ENCODE peak calls at places on chromosomes 4 and X, in five cellular contexts. Z, G, K, R and A are unnamed samples.

GRCh38 chrX:132831336-132831973 is 127.0 kb downstream of the HS6ST2 start:
- DNase-seq in Z (no peak), G (no peak), K (no peak), R (no peak), A (no peak)

GRCh38 chr4:78951862-78952472 is 12.7 kb upstream of the PAQR3 start:
- DNase-seq in Z (peak), G (no peak), K (peak), R (no peak), A (peak)

GRCh38 chr4:53676402-53676871 is 85.2 kb upstream of the LNX1 start:
- DNase-seq in Z (no peak), G (no peak), K (no peak), R (no peak), A (no peak)

GRCh38 chr4:82839624-82840023 is 41.0 kb upstream of the SCD5 start:
- DNase-seq in Z (no peak), G (no peak), K (no peak), R (no peak), A (no peak)

GRCh38 chr4:52842788-52843187 is 19.3 kb upstream of the RASL11B start:
- DNase-seq in Z (no peak), G (no peak), K (no peak), R (no peak), A (no peak)

GRCh38 chrX:15512401-15512965 is 11.9 kb downstream of the BMX start:
- DNase-seq in Z (no peak), G (no peak), K (peak), R (no peak), A (peak)

GRCh38 chr4:151561551-151562256 is 152.7 kb downstream of the FHIP1A start:
- DNase-seq in Z (no peak), G (no peak), K (no peak), R (no peak), A (no peak)

GRCh38 chrX:121052122-121052521 is 4.7 kb downstream of the GLUD2 start:
- DNase-seq in Z (no peak), G (no peak), K (no peak), R (no peak), A (no peak)

GRCh38 chr4:40662962-40663604 is 33.4 kb upstream of the RBM47 start:
- DNase-seq in Z (no peak), G (no peak), K (peak), R (peak), A (peak)

GRCh38 chr4:20544645-20545044 is 155.6 kb upstream of the PACRGL start:
- DNase-seq in Z (no peak), G (no peak), K (peak), R (no peak), A (peak)

GRCh38 chr4:139873111-139873866 is 207.7 kb downstream of the MGST2 start:
- DNase-seq in Z (no peak), G (no peak), K (peak), R (no peak), A (no peak)

GRCh38 chr4:13703096-13703495 is 75.6 kb upstream of the BOD1L1 start:
- DNase-seq in Z (no peak), G (no peak), K (no peak), R (no peak), A (no peak)

GRCh38 chrX:40174594-40175415 is 77.0 kb upstream of the BCOR start:
- DNase-seq in Z (no peak), G (peak), K (no peak), R (peak), A (no peak)

GRCh38 chr4:130025701-130026100 is 929.7 kb downstream of the C4orf33 start:
- DNase-seq in Z (no peak), G (no peak), K (no peak), R (no peak), A (no peak)

GRCh38 chr4:876780-877179 is 50.9 kb upstream of the CPLX1 start:
- DNase-seq in Z (no peak), G (no peak), K (no peak), R (no peak), A (no peak)

GRCh38 chr4:24557036-24558022 is 27.0 kb downstream of the DHX15 start:
- DNase-seq in Z (no peak), G (no peak), K (no peak), R (no peak), A (peak)

GRCh38 chr4:168636506-168637176 is 139.8 kb downstream of the PALLD start:
- DNase-seq in Z (no peak), G (no peak), K (peak), R (no peak), A (peak)

GRCh38 chr4:74754218-74754617 is 40.1 kb downstream of the BTC start:
- DNase-seq in Z (no peak), G (no peak), K (no peak), R (no peak), A (no peak)

GRCh38 chr4:2395038-2395437 is 23.4 kb downstream of the ZFYVE28 start:
- DNase-seq in Z (no peak), G (no peak), K (no peak), R (no peak), A (no peak)

GRCh38 chr4:148574502-148574901 is 132.3 kb upstream of the NR3C2 start:
- DNase-seq in Z (no peak), G (no peak), K (no peak), R (no peak), A (no peak)

GRCh38 chr4:33037464-33037863 is 2317.3 kb downstream of the PCDH7 start:
- DNase-seq in Z (no peak), G (no peak), K (no peak), R (no peak), A (no peak)

GRCh38 chr4:74038161-74039064 is at the start of gene CXCL3:
- DNase-seq in Z (no peak), G (peak), K (peak), R (peak), A (peak)

GRCh38 chr4:78634011-78634664 is 82.6 kb downstream of the ANXA3 start:
- DNase-seq in Z (no peak), G (no peak), K (no peak), R (no peak), A (no peak)

GRCh38 chrX:109347618-109348017 is 134.3 kb downstream of the GUCY2F start:
- DNase-seq in Z (no peak), G (no peak), K (peak), R (no peak), A (no peak)

GRCh38 chr4:1212546-1213335 is 36.2 kb downstream of the CTBP1 start:
- DNase-seq in Z (no peak), G (no peak), K (no peak), R (no peak), A (no peak)

GRCh38 chr4:48899950-48900349 is 6.6 kb downstream of the OCIAD2 start:
- DNase-seq in Z (no peak), G (no peak), K (peak), R (no peak), A (peak)

GRCh38 chrX:360496-361150 is 26.1 kb downstream of the PPP2R3B start:
- DNase-seq in Z (no peak), G (peak), K (no peak), R (no peak), A (no peak)

GRCh38 chr4:65023877-65024670 is 614.8 kb upstream of the TECRL start:
- DNase-seq in Z (no peak), G (no peak), K (no peak), R (no peak), A (no peak)

GRCh38 chr4:139558235-139559094 is 2.4 kb upstream of the SETD7 start:
- DNase-seq in Z (no peak), G (no peak), K (no peak), R (no peak), A (no peak)

GRCh38 chr4:87807402-87807801 is 8.0 kb downstream of the IBSP start:
- DNase-seq in Z (no peak), G (no peak), K (no peak), R (no peak), A (no peak)

GRCh38 chr4:156378053-156378665 is 424.5 kb upstream of the CTSO start:
- DNase-seq in Z (no peak), G (no peak), K (peak), R (no peak), A (peak)

GRCh38 chr4:153592090-153592489 is 92.0 kb upstream of the TLR2 start:
- DNase-seq in Z (no peak), G (no peak), K (no peak), R (no peak), A (no peak)